ENCODE peak calls at places on chromosomes 1 and 21, in nine cellular contexts. Y is LoVo; W is activated naive CD8-positive, alpha-beta T cell treated with anti-CD3 and anti-CD28 coated beads for 36 hours; Z is NCI-H446; E is posterior cingulate gyrus; K is mesothelial cell of epicardium; L is iPS-NIHi11; H is PC-9; D is H9. T is an unnamed sample.

GRCh38 chr1:61183471-61184034 is 101.2 kb downstream of the NFIA start:
- DNase-seq in E (no peak), L (no peak), K (no peak), Y (no peak), W (no peak), Z (peak; percentile 80), D (no peak), H (no peak), T (peak; percentile 34)

GRCh38 chr1:84260852-84261518 is 40.5 kb upstream of the SAMD13 start:
- DNase-seq in Y (peak; percentile 68), D (no peak), H (peak; percentile 21), W (no peak), K (no peak), L (no peak), E (no peak), Z (no peak), T (no peak)

GRCh38 chr1:39089811-39090519 is 63.8 kb downstream of the NDUFS5 start:
- DNase-seq in L (no peak), D (no peak), K (no peak), W (no peak), Y (no peak), E (no peak), Z (no peak), H (no peak), T (peak; percentile 72)

GRCh38 chr1:114764689-114765088 is 6.9 kb upstream of the CSDE1 start:
- DNase-seq in W (no peak), Z (no peak), H (no peak), D (no peak), L (no peak), Y (no peak), K (no peak), E (no peak), T (no peak)

GRCh38 chr1:240967070-240967724 is 355.2 kb upstream of the GREM2 start:
- DNase-seq in E (no peak), D (no peak), W (no peak), H (no peak), Z (no peak), K (no peak), Y (no peak), L (peak; percentile 22), T (no peak)

GRCh38 chr1:46615735-46616134 is 876 bp downstream of the MOB3C start:
- DNase-seq in Z (no peak), D (no peak), H (no peak), W (peak; percentile 23), Y (no peak), L (no peak), E (no peak), K (no peak), T (no peak)

GRCh38 chr1:59516881-59517280 is 220.0 kb downstream of the FGGY start:
- DNase-seq in K (no peak), D (no peak), W (no peak), Y (no peak), Z (no peak), L (no peak), E (no peak), H (no peak), T (no peak)

GRCh38 chr21:15682977-15683376 is 46.8 kb upstream of the USP25 start:
- DNase-seq in E (no peak), K (no peak), L (no peak), W (no peak), Y (no peak), H (no peak), Z (no peak), D (no peak), T (no peak)

GRCh38 chr1:211908951-211909350 is 78.4 kb upstream of the LPGAT1 start:
- DNase-seq in W (no peak), L (no peak), H (no peak), D (no peak), Z (no peak), E (no peak), Y (no peak), K (no peak), T (no peak)

GRCh38 chr1:162397943-162398560 is 13.9 kb downstream of the SH2D1B start:
- DNase-seq in H (no peak), L (no peak), E (no peak), Y (no peak), Z (no peak), K (no peak), W (no peak), D (no peak), T (no peak)

GRCh38 chr1:45259053-45259452 is 52.6 kb upstream of the ZSWIM5 start:
- DNase-seq in H (no peak), E (no peak), Z (no peak), Y (no peak), L (no peak), D (no peak), W (no peak), K (no peak), T (no peak)

GRCh38 chr1:224517171-224517570 is 82.6 kb upstream of the WDR26 start:
- DNase-seq in Z (no peak), H (no peak), D (no peak), E (no peak), Y (no peak), K (no peak), L (no peak), W (no peak), T (no peak)

GRCh38 chr1:100445565-100445964 is 92.4 kb upstream of the GPR88 start:
- DNase-seq in H (no peak), L (no peak), W (no peak), Z (no peak), K (no peak), Y (no peak), D (no peak), E (no peak), T (no peak)